ENCODE peak calls at places on chromosome 11, in nine cellular contexts. T, A, F, L, H, Y, R, W and Q are unnamed samples. For H3K9me3 and H3K36me3, the result is how much of the 10 kb centered on the place peaks cover.

GRCh38 chr11:1221848-1222311 is 986 bp upstream of the MUC5B start:
- DNase-seq in T (no peak), A (no peak), F (no peak), L (peak), H (peak), Y (no peak), R (peak), W (no peak), Q (no peak)

GRCh38 chr11:94909371-94909820 is 64.0 kb downstream of the CWC15 start:
- DNase-seq in T (no peak), A (peak), F (no peak), L (no peak), H (no peak), Y (peak), R (no peak), W (no peak), Q (no peak)

GRCh38 chr11:12219732-12220131 is 109.3 kb downstream of the MICAL2 start:
- DNase-seq in T (no peak), A (peak), F (no peak), L (no peak), H (no peak), Y (peak), R (no peak), W (no peak), Q (peak)

GRCh38 chr11:95498731-95499396 is 267.9 kb upstream of the SESN3 start:
- DNase-seq in T (no peak), A (no peak), F (no peak), L (peak), H (no peak), Y (no peak), R (no peak), W (no peak), Q (no peak)

GRCh38 chr11:13297917-13298356 is 20.3 kb downstream of the BMAL1 start:
- DNase-seq in T (no peak), A (no peak), F (no peak), L (no peak), H (no peak), Y (no peak), R (no peak), W (no peak), Q (no peak)

GRCh38 chr11:118129475-118130196 is 23.0 kb downstream of the SCN4B start:
- DNase-seq in T (no peak), A (no peak), F (no peak), L (no peak), H (no peak), Y (no peak), R (no peak), W (no peak), Q (peak)

GRCh38 chr11:61961570-61962212 is 5.7 kb downstream of the FTH1 start:
- DNase-seq in T (peak), A (no peak), F (no peak), L (no peak), H (no peak), Y (no peak), R (peak), W (no peak), Q (no peak)

GRCh38 chr11:82682003-82682751 is 51.5 kb downstream of the FAM181B start:
- DNase-seq in T (no peak), A (peak), F (peak), L (no peak), H (no peak), Y (peak), R (peak), W (peak), Q (peak)

GRCh38 chr11:82080160-82080559 is 653.5 kb downstream of the FAM181B start:
- DNase-seq in T (no peak), A (peak), F (no peak), L (no peak), H (no peak), Y (peak), R (no peak), W (no peak), Q (no peak)

GRCh38 chr11:36569095-36569494 is 1.3 kb downstream of the RAG1 start:
- DNase-seq in T (no peak), A (no peak), F (no peak), L (no peak), H (no peak), Y (no peak), R (no peak), W (no peak), Q (no peak)

GRCh38 chr11:36271794-36272409 is 17.3 kb downstream of the COMMD9 start:
- DNase-seq in T (no peak), A (no peak), F (no peak), L (no peak), H (no peak), Y (no peak), R (no peak), W (no peak), Q (no peak)

GRCh38 chr11:18986744-18987143 is 47.5 kb upstream of the MRGPRX1 start:
- DNase-seq in T (no peak), A (no peak), F (no peak), L (no peak), H (no peak), Y (no peak), R (no peak), W (no peak), Q (no peak)

GRCh38 chr11:69087811-69088210 is 39.1 kb downstream of the TPCN2 start:
- DNase-seq in T (no peak), A (no peak), F (no peak), L (no peak), H (peak), Y (no peak), R (no peak), W (no peak), Q (no peak)

GRCh38 chr11:68707527-68707926 is 23.2 kb downstream of the GAL start:
- DNase-seq in T (no peak), A (no peak), F (no peak), L (no peak), H (no peak), Y (no peak), R (no peak), W (no peak), Q (no peak)

DNA sequence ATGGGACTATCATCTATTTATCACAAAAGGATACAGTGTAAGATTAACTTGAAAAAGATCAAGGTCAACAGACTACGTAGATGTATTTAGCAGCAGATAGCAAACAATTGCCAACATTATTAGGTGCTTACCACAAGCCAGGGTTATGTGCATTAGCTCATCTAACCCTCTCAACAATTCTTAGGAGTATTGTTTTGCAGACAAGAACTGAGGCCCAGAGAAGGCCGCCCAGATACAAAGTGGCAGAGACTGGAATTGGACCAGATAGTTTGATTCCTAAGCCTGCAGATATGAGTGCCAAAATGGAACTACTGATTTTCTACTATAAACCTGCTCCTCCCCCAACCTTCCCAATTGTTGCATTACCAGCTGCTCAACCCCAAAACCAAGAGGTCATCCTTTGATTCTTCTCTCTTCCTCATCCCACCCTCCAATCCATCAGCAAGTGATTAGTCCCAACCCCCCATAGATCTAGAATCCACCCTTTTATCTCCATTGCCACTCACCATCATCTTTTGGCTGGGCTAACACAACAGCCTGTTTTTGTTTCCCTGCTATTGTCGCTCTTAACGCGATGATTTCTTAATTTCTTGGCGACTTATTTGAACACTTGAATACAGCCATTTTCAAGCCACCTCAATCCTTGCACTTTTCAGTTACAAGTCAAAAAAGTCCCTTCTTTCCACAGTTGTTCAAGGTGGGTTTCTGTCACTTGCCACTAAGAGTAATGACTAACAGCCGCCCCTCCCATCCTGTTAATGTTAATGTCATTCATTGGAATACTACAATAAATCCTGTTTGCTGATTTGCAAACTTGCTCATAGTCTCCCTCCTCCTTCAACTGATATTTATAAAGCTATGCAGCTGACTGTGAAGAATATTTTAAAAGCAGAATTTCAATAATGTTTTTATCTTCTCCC is 2.7 kb downstream of the TMEM123 start:
- DNase-seq in T (no peak), A (no peak), F (no peak), L (no peak), H (no peak), Y (no peak), R (no peak), W (no peak), Q (no peak)
- H3K4me3 ChIP-seq in T (no peak), A (no peak), F (peak), L (no peak), H (no peak), Y (no peak), R (no peak), W (peak), Q (peak)

GRCh38 chr11:34299284-34299961 is 58.4 kb downstream of the ABTB2 start:
- DNase-seq in T (no peak), A (no peak), F (no peak), L (no peak), H (no peak), Y (no peak), R (no peak), W (no peak), Q (no peak)

GRCh38 chr11:34299962-34300350 is 57.9 kb downstream of the ABTB2 start:
- DNase-seq in T (no peak), A (no peak), F (no peak), L (no peak), H (no peak), Y (no peak), R (no peak), W (no peak), Q (no peak)

GRCh38 chr11:34300571-34301295 is 57.1 kb downstream of the ABTB2 start:
- DNase-seq in T (no peak), A (peak), F (no peak), L (no peak), H (no peak), Y (no peak), R (no peak), W (no peak), Q (no peak)

GRCh38 chr11:34303028-34303427 is 54.8 kb downstream of the ABTB2 start:
- DNase-seq in T (no peak), A (peak), F (no peak), L (no peak), H (no peak), Y (no peak), R (no peak), W (no peak), Q (no peak)

GRCh38 chr11:34302046-34302921 is 55.5 kb downstream of the ABTB2 start:
- DNase-seq in T (no peak), A (peak), F (peak), L (no peak), H (no peak), Y (peak), R (no peak), W (no peak), Q (peak)
- H3K9me3 ChIP-seq in T (under half), A (under half), F (under half), L (under half), H (under half), Y (under half), R (under half), W (under half), Q (under half)

DNA sequence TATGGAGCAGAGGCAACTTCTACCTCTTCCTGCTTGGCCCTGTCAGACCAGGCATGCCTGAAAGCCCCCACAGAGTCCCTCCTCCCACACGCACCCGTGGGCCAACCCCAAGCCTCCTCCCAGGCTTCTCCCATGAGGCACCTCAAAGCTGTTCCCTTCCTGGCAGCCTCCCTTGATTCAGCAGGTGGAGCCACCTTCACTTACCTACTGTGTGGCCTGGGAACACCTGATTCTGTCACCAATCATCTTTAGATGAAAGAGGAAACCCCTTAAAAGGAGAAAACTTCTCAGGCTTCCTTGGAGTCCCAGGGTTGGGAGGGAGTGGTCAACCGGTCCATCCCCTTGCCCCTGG is 4.1 kb upstream of the TRIM29 start:
- DNase-seq in T (no peak), A (no peak), F (no peak), L (peak), H (no peak), Y (no peak), R (no peak), W (no peak), Q (no peak)
- H3K36me3 ChIP-seq in T (under half), A (under half), F (under half), L (under half), H (under half), Y (under half), R (under half), W (under half), Q (under half)

DNA sequence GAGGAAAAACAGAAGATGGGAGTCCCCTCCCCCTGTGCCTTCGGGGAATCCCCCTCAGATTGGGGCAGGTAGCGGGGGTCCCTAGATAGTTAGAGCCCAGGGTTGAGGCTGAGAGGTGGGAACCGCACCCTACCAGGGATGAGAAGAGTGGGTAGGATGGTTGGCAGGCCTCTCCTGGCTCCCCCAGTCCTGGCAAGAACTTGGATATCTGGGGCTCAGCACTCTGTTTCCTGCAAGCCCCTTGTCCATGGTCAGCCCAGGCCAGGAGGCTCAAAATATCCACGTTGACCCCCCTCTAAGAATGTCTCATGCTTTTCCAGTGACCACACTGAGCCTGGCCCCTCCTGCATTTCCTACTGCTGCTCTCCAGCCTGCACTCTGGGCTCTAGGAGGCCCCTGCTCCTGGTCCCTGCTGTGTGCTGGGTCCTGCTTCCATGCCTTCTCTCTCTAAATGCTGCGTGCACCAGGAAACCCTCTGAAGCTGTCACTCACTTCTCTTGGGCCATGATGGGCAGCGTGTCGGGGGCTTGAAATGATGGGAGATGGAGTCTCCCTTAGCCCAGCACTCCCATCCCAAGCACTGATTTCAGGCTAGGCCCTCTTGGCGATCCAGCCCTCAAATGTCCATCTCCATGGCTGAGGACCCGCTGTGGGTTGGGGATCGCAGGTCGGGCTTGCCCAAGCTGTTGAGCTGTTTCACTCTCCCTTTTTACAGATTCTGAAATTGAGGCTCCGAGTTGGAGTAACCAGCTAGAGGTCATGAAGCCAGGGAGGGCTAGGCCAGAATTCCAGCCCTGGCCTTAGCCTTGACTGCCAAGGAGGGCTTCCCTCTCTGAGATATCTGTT is 2.0 kb downstream of the MAP3K11 start:
- DNase-seq in T (no peak), A (no peak), F (no peak), L (no peak), H (no peak), Y (peak), R (no peak), W (no peak), Q (no peak)
- H3K4me3 ChIP-seq in T (no peak), A (peak), F (peak), L (no peak), H (peak), Y (no peak), R (peak), W (no peak), Q (no peak)

GRCh38 chr11:35030716-35031213 is 108.2 kb upstream of the CD44 start:
- DNase-seq in T (no peak), A (peak), F (peak), L (no peak), H (peak), Y (peak), R (no peak), W (no peak), Q (peak)

GRCh38 chr11:35031869-35032268 is 107.1 kb upstream of the CD44 start:
- DNase-seq in T (no peak), A (no peak), F (peak), L (no peak), H (no peak), Y (peak), R (no peak), W (no peak), Q (peak)

GRCh38 chr11:35034401-35034800 is 104.6 kb upstream of the CD44 start:
- DNase-seq in T (no peak), A (no peak), F (no peak), L (no peak), H (no peak), Y (no peak), R (no peak), W (no peak), Q (no peak)

GRCh38 chr11:35035894-35036408 is 103.0 kb upstream of the CD44 start:
- DNase-seq in T (no peak), A (peak), F (no peak), L (no peak), H (no peak), Y (peak), R (no peak), W (no peak), Q (peak)

GRCh38 chr11:35033011-35033410 is 106.0 kb upstream of the CD44 start:
- DNase-seq in T (no peak), A (no peak), F (no peak), L (no peak), H (no peak), Y (no peak), R (no peak), W (no peak), Q (no peak)
- H3K9me3 ChIP-seq in T (under half), A (under half), F (under half), L (under half), H (under half), Y (under half), R (under half), W (under half), Q (under half)

GRCh38 chr11:28964811-28965210 is 856.6 kb downstream of the METTL15 start:
- DNase-seq in T (no peak), A (peak), F (no peak), L (no peak), H (no peak), Y (peak), R (no peak), W (no peak), Q (no peak)
- H3K36me3 ChIP-seq in T (under half), A (under half), F (under half), L (under half), H (under half), Y (under half), R (under half), W (under half), Q (under half)

GRCh38 chr11:43874738-43875137 is 5.9 kb upstream of the ALKBH3 start:
- DNase-seq in T (no peak), A (no peak), F (no peak), L (no peak), H (no peak), Y (no peak), R (no peak), W (no peak), Q (no peak)

GRCh38 chr11:43879789-43880639 is 617 bp upstream of the ALKBH3 start:
- DNase-seq in T (no peak), A (no peak), F (no peak), L (no peak), H (no peak), Y (no peak), R (peak), W (no peak), Q (no peak)

DNA sequence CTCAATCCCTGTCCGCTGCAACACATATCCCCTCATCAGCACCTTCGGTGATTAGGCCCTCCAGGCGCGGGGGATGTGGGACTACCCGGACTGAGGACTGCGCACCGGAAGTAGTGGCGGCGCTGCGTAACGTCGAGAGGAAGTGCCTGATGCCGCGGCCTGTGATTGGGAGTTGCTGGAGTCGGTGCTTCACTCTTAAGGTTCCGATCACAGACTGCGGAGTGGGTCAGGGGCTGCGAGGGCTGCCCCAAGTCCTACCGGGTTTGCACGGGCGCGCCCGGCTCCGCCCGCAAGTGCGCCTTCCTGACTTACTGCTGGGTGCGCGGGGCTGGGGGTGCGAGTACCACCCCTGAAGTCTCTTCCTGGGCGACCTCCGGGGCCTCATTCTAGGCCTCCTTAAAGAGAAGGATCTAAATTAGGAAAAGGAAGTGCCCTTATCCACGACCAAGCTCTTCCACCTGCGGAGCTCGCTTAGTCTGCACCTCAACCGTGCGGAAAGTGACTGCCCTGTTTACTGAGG is at the start of gene ALKBH3:
- DNase-seq in T (peak), A (peak), F (peak), L (peak), H (peak), Y (peak), R (peak), W (peak), Q (peak)
- H3K4me3 ChIP-seq in T (peak), A (peak), F (peak), L (peak), H (peak), Y (peak), R (peak), W (peak), Q (peak)

DNA sequence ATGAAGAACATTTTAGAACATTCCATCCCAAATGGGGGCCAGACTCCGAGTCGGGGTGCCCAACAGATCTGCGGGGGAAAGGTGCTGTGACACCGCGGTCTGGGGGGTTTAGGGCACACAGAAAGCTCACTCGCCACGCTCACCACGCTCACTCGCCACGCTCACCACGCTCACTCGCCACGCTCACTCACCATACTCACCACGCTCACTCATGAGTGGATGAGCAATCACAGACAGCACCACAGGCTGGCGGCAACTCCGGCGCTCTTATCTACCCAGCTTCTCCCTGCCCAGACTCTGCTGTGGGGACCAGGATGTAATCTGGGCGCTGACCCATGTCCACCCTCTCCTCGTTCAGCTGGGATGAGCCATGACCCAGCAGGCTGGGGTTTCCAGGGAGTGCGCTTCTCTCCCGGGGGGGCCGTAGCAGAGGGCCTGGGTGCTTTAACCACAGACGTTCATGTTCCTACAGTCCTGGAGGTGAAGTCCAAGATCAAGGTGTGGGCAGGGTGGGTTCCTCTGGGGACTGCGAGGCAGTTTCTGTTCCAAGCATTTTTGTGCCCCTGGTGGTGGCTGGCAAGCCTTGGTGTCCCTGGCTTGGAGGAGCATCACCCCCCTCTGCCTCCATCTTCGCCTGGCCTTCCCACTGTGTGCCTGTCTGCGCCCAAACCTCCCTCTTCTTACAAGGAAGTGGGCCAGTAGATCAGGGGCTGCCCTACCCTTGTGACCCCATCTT is 141.2 kb downstream of the CTTN start:
- DNase-seq in T (no peak), A (no peak), F (no peak), L (no peak), H (peak), Y (no peak), R (no peak), W (no peak), Q (no peak)
- H3K9me3 ChIP-seq in T (under half), A (under half), F (under half), L (under half), H (under half), Y (under half), R (under half), W (under half), Q (under half)

GRCh38 chr11:3686751-3687150 is 15.6 kb upstream of the CHRNA10 start:
- DNase-seq in T (no peak), A (no peak), F (no peak), L (no peak), H (no peak), Y (peak), R (no peak), W (no peak), Q (peak)
- H3K36me3 ChIP-seq in T (under half), A (half or more), F (half or more), L (half or more), H (half or more), Y (under half), R (under half), W (under half), Q (half or more)